ENCODE peak calls at places on chromosome 11, in seven cellular contexts. S is body of pancreas; D is A549; C is HFFc6; Y is AG04450; Q is suprapubic skin; P is CD4-positive, alpha-beta T cell. M is an unnamed sample.

GRCh38 chr11:12618743-12619540 is 55.3 kb upstream of the TEAD1 start:
- DNase-seq in S (no peak), D (no peak), C (peak; percentile 34), Y (no peak), Q (no peak), P (no peak), M (no peak)

GRCh38 chr11:46981429-46981828 is 44.9 kb downstream of the CSTPP1 start:
- DNase-seq in S (no peak), D (no peak), C (no peak), Y (no peak), Q (no peak), P (no peak), M (no peak)

GRCh38 chr11:17385492-17385891 is 3.0 kb downstream of the KCNJ11 start:
- DNase-seq in S (no peak), D (no peak), C (no peak), Y (no peak), Q (no peak), P (no peak), M (no peak)

GRCh38 chr11:36056160-36056751 is 112.4 kb downstream of the LDLRAD3 start:
- DNase-seq in S (peak; percentile 57), D (peak; percentile 38), C (peak; percentile 16), Y (no peak), Q (no peak), P (no peak), M (peak; percentile 63)

GRCh38 chr11:95404370-95404769 is 173.4 kb upstream of the SESN3 start:
- DNase-seq in S (no peak), D (no peak), C (no peak), Y (no peak), Q (no peak), P (no peak), M (no peak)

GRCh38 chr11:11173316-11174025 is 179.6 kb downstream of the CSNK2A3 start:
- DNase-seq in S (no peak), D (no peak), C (no peak), Y (no peak), Q (no peak), P (no peak), M (no peak)

GRCh38 chr11:129992161-129992944 is 10.3 kb downstream of the PRDM10 start:
- DNase-seq in S (peak; percentile 80), D (peak; percentile 20), C (peak; percentile 36), Y (no peak), Q (no peak), P (peak; percentile 41), M (peak; percentile 37)

GRCh38 chr11:1553808-1554594 is 18.1 kb downstream of the DUSP8 start:
- DNase-seq in S (peak; percentile 96), D (no peak), C (no peak), Y (no peak), Q (no peak), P (no peak), M (peak; percentile 15)

GRCh38 chr11:88345408-88345807 is 7.9 kb upstream of the CTSC start:
- DNase-seq in S (no peak), D (no peak), C (peak; percentile 44), Y (no peak), Q (no peak), P (no peak), M (no peak)

GRCh38 chr11:108601150-108601549 is 7.6 kb upstream of the EXPH5 start:
- DNase-seq in S (no peak), D (no peak), C (peak; percentile 44), Y (no peak), Q (no peak), P (no peak), M (no peak)

GRCh38 chr11:77223797-77224196 is 77.7 kb downstream of the GDPD4 start:
- DNase-seq in S (no peak), D (no peak), C (no peak), Y (no peak), Q (no peak), P (no peak), M (no peak)

GRCh38 chr11:86617502-86617901 is 54.9 kb downstream of the ME3 start:
- DNase-seq in S (no peak), D (no peak), C (no peak), Y (no peak), Q (no peak), P (no peak), M (no peak)

GRCh38 chr11:95121687-95122086 is 32.0 kb downstream of the ENDOD1 start:
- DNase-seq in S (no peak), D (no peak), C (no peak), Y (no peak), Q (no peak), P (no peak), M (no peak)

GRCh38 chr11:32884770-32885384 is 7.7 kb upstream of the QSER1 start:
- DNase-seq in S (no peak), D (peak; percentile 34), C (peak; percentile 5), Y (no peak), Q (no peak), P (no peak), M (no peak)

GRCh38 chr11:122668562-122669090 is 13.1 kb downstream of the UBASH3B start:
- DNase-seq in S (no peak), D (peak; percentile 60), C (peak; percentile 74), Y (peak; percentile 66), Q (no peak), P (no peak), M (no peak)

DNA sequence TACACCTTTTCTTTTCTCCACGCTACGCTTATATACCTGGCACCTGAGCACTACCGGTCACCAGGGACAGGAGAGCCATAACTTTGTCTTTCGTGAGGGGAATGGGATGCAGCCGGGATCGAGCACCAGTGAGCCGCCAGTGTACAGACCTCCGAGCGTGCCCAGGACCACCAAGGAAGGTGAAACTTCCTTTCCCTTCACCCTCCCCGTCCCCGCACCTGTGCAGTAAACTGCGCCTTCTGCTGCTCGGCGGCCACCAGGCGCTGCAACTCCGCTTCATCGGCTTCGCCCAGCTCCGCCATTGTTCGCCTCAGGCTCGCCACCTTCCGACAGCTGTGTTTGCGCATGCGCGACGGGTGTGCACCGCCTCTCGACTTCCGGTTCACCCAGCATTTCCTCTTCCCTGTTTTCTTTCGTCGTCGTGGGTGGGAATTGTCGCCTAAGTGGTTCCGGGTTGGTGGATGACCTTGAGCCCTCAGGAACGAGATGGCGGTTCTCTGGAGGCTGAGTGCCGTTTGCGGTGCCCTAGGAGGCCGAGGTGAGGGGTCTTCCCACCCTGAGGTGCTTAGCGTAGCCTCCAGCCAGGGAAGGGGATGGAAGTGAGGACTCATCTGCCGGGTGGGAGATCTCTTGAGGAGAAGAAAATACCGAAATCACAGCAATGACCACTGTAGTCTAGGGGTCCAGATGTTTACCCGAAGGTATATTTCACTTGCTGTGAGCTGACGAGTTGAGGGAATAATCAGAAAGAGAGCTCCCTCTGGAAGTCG is at the start of the genes SDHD and TIMM8B:
- DNase-seq in S (peak; percentile 95), D (peak; percentile 95), C (peak; percentile 97), Y (peak; percentile 91), Q (peak; percentile 98), P (peak; percentile 96), M (peak; percentile 94)
- TF ChIP-seq CTCF in S (peak; percentile 54), D (no peak), C (peak; percentile 64), Y (peak; percentile 40), Q (no peak), P (peak; percentile 29), M (no peak)

DNA sequence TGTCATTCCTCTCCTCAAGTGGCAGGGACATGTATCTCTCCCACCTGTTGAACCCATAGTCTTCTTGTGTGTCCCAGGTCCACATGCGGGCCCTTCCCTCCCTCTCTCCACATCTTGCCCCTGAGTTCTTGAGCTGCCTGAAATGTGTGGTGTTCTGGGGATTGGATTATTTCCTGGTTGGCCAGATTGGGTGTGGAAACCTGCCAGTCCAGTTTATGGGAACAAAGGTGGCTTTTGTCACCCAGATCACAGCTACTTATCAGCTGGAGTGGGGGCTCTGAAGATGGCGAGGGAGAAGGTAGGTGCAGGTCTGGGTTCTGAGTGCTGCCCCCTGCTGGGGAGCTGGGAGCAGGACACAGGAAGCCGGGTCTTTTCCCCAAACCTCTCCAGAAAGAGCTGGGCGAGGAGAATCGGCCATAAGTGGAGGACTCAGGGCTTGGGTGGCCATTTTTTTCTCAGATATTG is 14.2 kb downstream of the DTX4 start:
- DNase-seq in S (peak; percentile 72), D (peak; percentile 24), C (no peak), Y (no peak), Q (no peak), P (peak; percentile 44), M (peak; percentile 36)
- TF ChIP-seq CTCF in S (peak; percentile 76), D (peak; percentile 33), C (peak; percentile 84), Y (peak; percentile 59), Q (no peak), P (peak; percentile 75), M (peak; percentile 60)

GRCh38 chr11:67288452-67289225 is 464 bp upstream of the ANKRD13D start:
- DNase-seq in S (peak; percentile 75), D (peak; percentile 89), C (peak; percentile 79), Y (peak; percentile 66), Q (peak; percentile 96), P (peak; percentile 89), M (peak; percentile 94)

GRCh38 chr11:67288198-67288451 is 978 bp upstream of the ANKRD13D start:
- DNase-seq in S (no peak), D (no peak), C (no peak), Y (no peak), Q (no peak), P (no peak), M (no peak)

GRCh38 chr11:67286621-67287333 is 2.3 kb upstream of the ANKRD13D start:
- DNase-seq in S (no peak), D (no peak), C (no peak), Y (no peak), Q (no peak), P (no peak), M (no peak)

GRCh38 chr11:67289226-67289650 is at the start of gene ANKRD13D:
- DNase-seq in S (no peak), D (no peak), C (no peak), Y (no peak), Q (no peak), P (no peak), M (no peak)

GRCh38 chr11:67287355-67288197 is 1.5 kb upstream of the ANKRD13D start:
- DNase-seq in S (no peak), D (no peak), C (no peak), Y (no peak), Q (no peak), P (peak; percentile 44), M (no peak)
- TF ChIP-seq CTCF in S (no peak), D (no peak), C (no peak), Y (no peak), Q (no peak), P (no peak), M (no peak)

GRCh38 chr11:31692466-31692865 is 118.7 kb downstream of the PAX6 start:
- DNase-seq in S (no peak), D (no peak), C (no peak), Y (no peak), Q (no peak), P (no peak), M (no peak)

GRCh38 chr11:31687861-31688260 is 123.3 kb downstream of the PAX6 start:
- DNase-seq in S (no peak), D (no peak), C (no peak), Y (no peak), Q (no peak), P (no peak), M (no peak)

GRCh38 chr11:31689559-31689958 is 121.6 kb downstream of the PAX6 start:
- DNase-seq in S (no peak), D (no peak), C (no peak), Y (no peak), Q (no peak), P (no peak), M (no peak)

GRCh38 chr11:31690516-31690915 is 120.6 kb downstream of the PAX6 start:
- DNase-seq in S (no peak), D (no peak), C (no peak), Y (no peak), Q (no peak), P (no peak), M (no peak)

DNA sequence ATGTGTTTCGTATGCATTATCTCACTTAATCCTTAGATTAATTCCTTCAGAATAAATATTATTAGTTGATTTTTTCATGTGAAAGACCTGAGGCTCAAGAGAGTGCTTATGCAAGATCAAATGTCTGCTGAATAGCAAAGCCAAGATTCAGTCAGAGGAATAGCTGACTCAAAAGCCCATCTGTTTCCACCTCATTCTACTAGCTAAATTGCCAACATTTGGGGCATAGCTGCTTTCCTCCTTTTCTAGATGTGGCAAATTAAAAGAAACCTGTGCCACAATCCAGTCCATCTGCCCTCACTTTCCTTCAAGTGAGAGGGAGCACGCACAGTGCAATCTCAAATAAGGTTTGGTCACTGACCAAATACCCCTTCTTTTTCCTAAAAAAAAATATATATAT is 121.1 kb downstream of the PAX6 start:
- DNase-seq in S (no peak), D (no peak), C (no peak), Y (no peak), Q (no peak), P (no peak), M (no peak)
- TF ChIP-seq CTCF in S (no peak), D (no peak), C (no peak), Y (no peak), Q (no peak), P (no peak), M (no peak)

M was measured in glutamatergic neuron.